ENCODE peak calls at places on chromosomes 7 and 10, in six cellular contexts. D is GM23338, J is prostate gland, W is transverse colon, M is breast epithelium, C is HCT116. E is an unnamed sample. For H3K4me1, the result is how much of the 10 kb centered on the place peaks cover.

GRCh38 chr7:65269150-65269856 is 104.4 kb upstream of the ZNF92 start:
- DNase-seq in D (peak), C (peak), J (no peak), M (no peak), W (no peak), E (no peak)

GRCh38 chr10:79222186-79222585 is 125.1 kb upstream of the PPIF start:
- DNase-seq in C (no peak), J (no peak), M (no peak), W (no peak), D (no peak), E (no peak)

GRCh38 chr7:116210345-116211005 is at the start of gene TES:
- DNase-seq in J (peak), D (peak), M (peak), W (peak), C (peak), E (peak)

GRCh38 chr7:29192811-29193210 is 1.8 kb upstream of the CHN2 start:
- DNase-seq in W (no peak), D (no peak), M (no peak), J (no peak), C (no peak), E (no peak)

GRCh38 chr10:71865561-71866041 is 14.6 kb upstream of the PSAP start:
- DNase-seq in D (no peak), W (no peak), C (no peak), M (no peak), J (no peak), E (no peak)

GRCh38 chr7:105830405-105831218 is 45.8 kb downstream of the ATXN7L1 start:
- DNase-seq in J (peak), W (no peak), M (no peak), D (no peak), C (peak), E (no peak)

GRCh38 chr10:7251696-7252465 is 159.0 kb downstream of the SFMBT2 start:
- DNase-seq in W (no peak), M (no peak), D (no peak), C (no peak), J (no peak), E (no peak)

GRCh38 chr10:106980711-106981460 is 183.6 kb downstream of the SORCS1 start:
- DNase-seq in W (no peak), J (no peak), C (no peak), D (no peak), M (no peak), E (no peak)

GRCh38 chr10:123868058-123868995 is 23.3 kb downstream of the CPXM2 start:
- DNase-seq in J (no peak), C (no peak), M (no peak), D (no peak), W (no peak), E (no peak)

GRCh38 chr7:105806592-105807266 is 69.7 kb downstream of the ATXN7L1 start:
- DNase-seq in C (no peak), M (no peak), D (peak), W (peak), J (no peak), E (peak)

GRCh38 chr7:66654275-66655112 is 25.8 kb downstream of the KCTD7 start:
- DNase-seq in D (peak), M (peak), J (peak), C (peak), W (peak), E (peak)

GRCh38 chr10:45075821-45076220 is 75.1 kb downstream of the ZNF22 start:
- DNase-seq in M (no peak), W (no peak), J (no peak), C (no peak), D (no peak), E (no peak)

DNA sequence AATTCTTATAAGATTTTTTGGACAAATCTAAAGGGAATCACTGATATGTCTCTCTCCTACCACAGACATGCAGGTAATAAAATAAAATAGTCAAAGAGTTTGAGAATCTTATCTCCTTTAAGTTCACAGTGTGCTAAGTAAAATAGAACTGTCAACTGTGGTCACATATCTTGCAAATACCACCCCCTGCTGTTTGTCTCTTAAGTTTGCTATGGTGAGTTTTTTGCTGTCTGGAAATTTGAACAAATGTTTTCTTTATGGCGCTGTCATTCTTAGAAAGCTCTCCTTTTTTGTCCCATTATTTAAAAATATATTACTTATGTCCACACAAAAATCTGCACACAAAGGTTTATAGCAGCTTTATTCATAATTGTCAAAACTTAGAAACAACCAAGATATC is 19.6 kb downstream of the GIMAP5 start:
- DNase-seq in C (no peak), J (no peak), D (peak), M (no peak), W (no peak), E (no peak)
- TF ChIP-seq CTCF in C (peak), J (no peak), D (peak), M (peak), W (no peak), E (peak)

GRCh38 chr7:2412587-2413201 is 9.3 kb downstream of the CHST12 start:
- DNase-seq in C (no peak), D (no peak), W (no peak), M (no peak), J (no peak), E (no peak)

GRCh38 chr7:2411815-2412586 is 8.6 kb downstream of the CHST12 start:
- DNase-seq in C (no peak), W (no peak), D (no peak), M (no peak), J (peak), E (no peak)

GRCh38 chr7:2411049-2411448 is 7.6 kb downstream of the CHST12 start:
- DNase-seq in J (no peak), W (no peak), D (no peak), C (no peak), M (no peak), E (no peak)

GRCh38 chr7:2405601-2406345 is 2.4 kb downstream of the CHST12 start:
- DNase-seq in M (no peak), W (peak), C (no peak), D (no peak), J (no peak), E (no peak)

GRCh38 chr7:2409745-2410414 is 6.5 kb downstream of the CHST12 start:
- DNase-seq in C (no peak), D (no peak), W (no peak), J (no peak), M (no peak), E (no peak)
- H3K4me1 ChIP-seq in C (under half), D (under half), W (under half), J (under half), M (under half), E (half or more)

DNA sequence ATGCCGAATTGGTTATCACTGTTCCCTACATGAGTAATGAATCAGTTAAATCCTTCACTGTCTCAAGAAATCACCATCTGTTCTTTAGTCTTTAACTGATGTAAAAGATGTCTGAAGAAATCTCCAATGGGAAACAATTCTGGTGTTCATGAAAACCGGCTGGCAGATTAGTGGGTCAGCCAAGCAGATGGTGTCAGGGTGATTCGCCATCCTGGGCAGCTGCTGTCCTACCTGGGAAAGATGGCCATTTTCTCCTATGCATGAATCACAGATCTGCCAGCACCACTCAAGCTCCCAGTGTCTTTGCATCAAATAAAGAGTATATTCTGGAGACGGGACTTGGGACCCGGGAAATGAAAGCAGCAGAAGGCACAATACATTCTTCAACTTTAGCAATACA is 925.1 kb upstream of the GHITM start:
- DNase-seq in M (no peak), D (no peak), J (no peak), W (no peak), C (no peak), E (no peak)
- TF ChIP-seq POLR2AphosphoS5 in M (no peak), D (no peak), J (no peak), W (no peak), C (no peak), E (no peak)

GRCh38 chr10:94500063-94500462 is 45.5 kb upstream of the HELLS start:
- DNase-seq in D (peak), M (no peak), C (no peak), W (no peak), J (no peak), E (no peak)
- TF ChIP-seq CTCF in D (peak), M (no peak), C (peak), W (peak), J (no peak), E (peak)

DNA sequence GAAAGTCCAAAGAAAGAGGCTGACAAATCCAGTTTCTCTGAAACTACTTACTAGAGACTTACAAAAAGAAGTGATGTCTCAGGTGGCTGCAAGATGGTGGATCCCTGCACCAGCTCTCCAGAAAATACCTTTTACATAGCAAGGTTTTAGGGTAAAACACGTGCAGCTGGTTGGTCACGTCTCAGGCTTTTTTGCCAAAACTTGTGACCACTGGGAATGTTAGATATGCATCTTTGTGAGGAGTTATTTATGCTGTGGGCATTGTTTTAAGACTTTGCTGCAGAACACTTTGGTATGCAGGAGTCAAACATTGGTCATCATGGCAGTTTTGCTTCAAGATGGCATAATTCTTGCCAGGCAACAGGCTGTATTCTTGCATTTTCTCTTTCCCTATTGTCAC is 1352.8 kb downstream of the REEP3 start:
- DNase-seq in C (no peak), D (no peak), J (no peak), M (no peak), W (no peak), E (no peak)
- H3K4me1 ChIP-seq in C (under half), D (under half), J (under half), M (under half), W (under half), E (under half)

GRCh38 chr10:102729090-102730026 is 14.4 kb upstream of the WBP1L start:
- DNase-seq in W (peak), C (peak), J (peak), M (peak), D (peak), E (peak)
- TF ChIP-seq POLR2AphosphoS5 in W (no peak), C (no peak), J (peak), M (no peak), D (peak), E (no peak)

GRCh38 chr10:12949248-12949647 is 52.3 kb downstream of the CCDC3 start:
- DNase-seq in M (no peak), D (peak), W (no peak), J (no peak), C (peak), E (no peak)
- TF ChIP-seq CTCF in M (no peak), D (peak), W (no peak), J (no peak), C (peak), E (no peak)

GRCh38 chr10:125148021-125148439 is 12.3 kb downstream of the CTBP2 start:
- DNase-seq in M (no peak), W (no peak), C (no peak), J (no peak), D (no peak), E (no peak)
- H3K4me1 ChIP-seq in M (under half), W (half or more), C (half or more), J (under half), D (half or more), E (half or more)

GRCh38 chr10:121597504-121598241 is 571 bp downstream of the FGFR2 start:
- DNase-seq in M (no peak), C (no peak), J (peak), W (peak), D (peak), E (no peak)
- TF ChIP-seq POLR2AphosphoS5 in M (no peak), C (no peak), J (no peak), W (no peak), D (no peak), E (no peak)